ENCODE peak calls at places on chromosome 7, in five cellular contexts. B, I, S, N and A are unnamed samples.

GRCh38 chr7:17444673-17445072 is 146.2 kb downstream of the AHR start:
- DNase-seq in B (no peak), I (no peak), S (no peak), N (no peak), A (no peak)

GRCh38 chr7:93923291-93923690 is 1.8 kb downstream of the GNG11 start:
- DNase-seq in B (no peak), I (no peak), S (no peak), N (no peak), A (no peak)

GRCh38 chr7:19413444-19413965 is 268.3 kb upstream of the FERD3L start:
- DNase-seq in B (no peak), I (no peak), S (no peak), N (no peak), A (no peak)

GRCh38 chr7:136213012-136213411 is 235.9 kb upstream of the MTPN start:
- DNase-seq in B (no peak), I (no peak), S (no peak), N (no peak), A (no peak)

GRCh38 chr7:97580205-97580604 is 151.7 kb upstream of the TAC1 start:
- DNase-seq in B (no peak), I (no peak), S (no peak), N (no peak), A (no peak)

GRCh38 chr7:151024435-151025056 is at the start of gene ATG9B:
- DNase-seq in B (no peak), I (no peak), S (no peak), N (no peak), A (no peak)

GRCh38 chr7:98241674-98242241 is 10.3 kb downstream of the TECPR1 start:
- DNase-seq in B (no peak), I (no peak), S (no peak), N (no peak), A (no peak)

GRCh38 chr7:101984141-101984879 is 166.9 kb downstream of the CUX1 start:
- DNase-seq in B (no peak), I (no peak), S (no peak), N (no peak), A (no peak)

GRCh38 chr7:53418834-53419482 is 383.5 kb downstream of the POM121L12 start:
- DNase-seq in B (no peak), I (no peak), S (no peak), N (no peak), A (no peak)

GRCh38 chr7:155880721-155881120 is 68.5 kb upstream of the SHH start:
- DNase-seq in B (no peak), I (no peak), S (no peak), N (no peak), A (no peak)

GRCh38 chr7:132024290-132024689 is 467.9 kb upstream of the PODXL start:
- DNase-seq in B (no peak), I (no peak), S (no peak), N (no peak), A (no peak)

GRCh38 chr7:582081-582835 is 62.6 kb upstream of the PDGFA start:
- DNase-seq in B (no peak), I (no peak), S (no peak), N (no peak), A (no peak)